ENCODE peak calls at places on chromosomes 6 and 20, in nine cellular contexts. W, L, U, T, R, N, E, A and V are unnamed samples.

GRCh38 chr20:24718696-24719095 is 230.4 kb upstream of the CST7 start:
- DNase-seq in W (no peak), L (no peak), U (no peak), T (no peak), R (no peak), N (no peak), E (no peak), A (no peak), V (no peak)

GRCh38 chr20:44187054-44187762 is at the start of gene JPH2:
- DNase-seq in W (peak; percentile 78), L (peak; percentile 95), U (peak; percentile 24), T (no peak), R (peak; percentile 64), N (no peak), E (no peak), A (no peak), V (peak; percentile 29)

GRCh38 chr6:153074761-153075160 is 56.3 kb downstream of the RGS17 start:
- DNase-seq in W (no peak), L (no peak), U (no peak), T (no peak), R (no peak), N (no peak), E (no peak), A (no peak), V (no peak)

GRCh38 chr20:44765091-44765490 is 19.4 kb downstream of the KCNK15 start:
- DNase-seq in W (no peak), L (no peak), U (no peak), T (no peak), R (no peak), N (no peak), E (no peak), A (no peak), V (peak; percentile 70)

GRCh38 chr6:34143884-34144580 is 1.9 kb downstream of the GRM4 start:
- DNase-seq in W (peak; percentile 95), L (peak; percentile 20), U (peak; percentile 82), T (peak; percentile 28), R (no peak), N (peak; percentile 62), E (peak; percentile 35), A (peak; percentile 45), V (peak; percentile 62)

GRCh38 chr6:14004258-14004657 is 79.5 kb downstream of the RNF182 start:
- DNase-seq in W (no peak), L (no peak), U (peak; percentile 17), T (no peak), R (no peak), N (no peak), E (no peak), A (no peak), V (no peak)

GRCh38 chr6:134593887-134594286 is 276.0 kb upstream of the SGK1 start:
- DNase-seq in W (no peak), L (no peak), U (no peak), T (no peak), R (no peak), N (no peak), E (no peak), A (no peak), V (no peak)

GRCh38 chr6:31083742-31084354 is 28.5 kb downstream of the C6orf15 start:
- DNase-seq in W (peak; percentile 84), L (no peak), U (peak; percentile 56), T (no peak), R (peak; percentile 66), N (no peak), E (peak; percentile 29), A (peak; percentile 18), V (peak; percentile 82)

GRCh38 chr6:41200296-41200900 is 551 bp downstream of the TREML2 start:
- DNase-seq in W (peak; percentile 35), L (no peak), U (no peak), T (peak; percentile 73), R (no peak), N (no peak), E (peak; percentile 80), A (peak; percentile 65), V (no peak)

GRCh38 chr20:56422131-56422823 is 10.2 kb downstream of the CASS4 start:
- DNase-seq in W (no peak), L (peak; percentile 43), U (no peak), T (no peak), R (no peak), N (no peak), E (no peak), A (no peak), V (no peak)

GRCh38 chr20:40676466-40676865 is 12.6 kb downstream of the MAFB start:
- DNase-seq in W (no peak), L (no peak), U (no peak), T (no peak), R (no peak), N (no peak), E (no peak), A (no peak), V (no peak)
- H3K27me3 ChIP-seq in W (peaks cover 36% of the 10 kb centered on the region), L (peaks cover 5% of the 10 kb centered on the region), U (peaks cover 4% of the 10 kb centered on the region), T (no peaks in the 10 kb centered on the region), R (no peaks in the 10 kb centered on the region), N (no peaks in the 10 kb centered on the region), E (no peaks in the 10 kb centered on the region), A (peaks cover 4% of the 10 kb centered on the region), V (peaks cover 2% of the 10 kb centered on the region)

GRCh38 chr6:32974541-32975308 is 6.3 kb downstream of the BRD2 start:
- DNase-seq in W (no peak), L (peak; percentile 20), U (no peak), T (no peak), R (no peak), N (no peak), E (no peak), A (no peak), V (no peak)

GRCh38 chr6:32976334-32977069 is 8.1 kb downstream of the BRD2 start:
- DNase-seq in W (no peak), L (no peak), U (no peak), T (no peak), R (no peak), N (no peak), E (no peak), A (no peak), V (no peak)

GRCh38 chr6:32973934-32974333 is 5.5 kb downstream of the BRD2 start:
- DNase-seq in W (peak; percentile 44), L (peak; percentile 40), U (no peak), T (peak; percentile 52), R (peak; percentile 64), N (no peak), E (peak; percentile 49), A (peak; percentile 38), V (peak; percentile 55)

GRCh38 chr6:32977272-32977952 is 9.0 kb downstream of the BRD2 start:
- DNase-seq in W (no peak), L (no peak), U (no peak), T (no peak), R (no peak), N (no peak), E (no peak), A (no peak), V (no peak)

DNA sequence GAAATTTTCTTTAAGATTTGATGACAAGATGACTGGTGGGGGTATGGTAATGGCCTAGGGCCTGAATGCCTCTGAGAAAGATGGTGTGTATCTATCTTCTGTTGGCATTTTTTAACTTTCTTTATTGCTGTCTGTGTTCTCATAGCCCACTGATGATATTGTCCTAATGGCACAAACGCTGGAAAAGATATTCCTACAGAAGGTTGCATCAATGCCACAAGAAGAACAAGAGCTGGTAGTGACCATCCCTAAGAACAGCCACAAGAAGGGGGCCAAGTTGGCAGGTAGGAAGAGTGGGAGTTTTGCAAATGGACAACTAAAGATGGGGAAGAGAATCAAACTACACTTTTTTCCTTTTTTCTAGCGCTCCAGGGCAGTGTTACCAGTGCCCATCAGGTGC is 7.5 kb downstream of the BRD2 start:
- DNase-seq in W (no peak), L (no peak), U (no peak), T (no peak), R (no peak), N (no peak), E (no peak), A (no peak), V (no peak)
- H3K4me3 ChIP-seq in W (peak overlapping the region; percentile 99), L (no peak overlapping the region), U (peak overlapping the region; percentile 83), T (no peak overlapping the region), R (no peak overlapping the region), N (peak overlapping the region; percentile 74), E (no peak overlapping the region), A (no peak overlapping the region), V (no peak overlapping the region)

GRCh38 chr20:64095455-64095854 is 11.3 kb upstream of the LKAAEAR1 start:
- DNase-seq in W (no peak), L (no peak), U (no peak), T (no peak), R (no peak), N (no peak), E (no peak), A (no peak), V (no peak)

GRCh38 chr20:64098471-64099013 is 8.8 kb downstream of the NPBWR2 start:
- DNase-seq in W (no peak), L (no peak), U (no peak), T (no peak), R (no peak), N (no peak), E (no peak), A (no peak), V (no peak)

GRCh38 chr20:64095927-64096326 is 11.4 kb downstream of the NPBWR2 start:
- DNase-seq in W (no peak), L (no peak), U (no peak), T (no peak), R (no peak), N (no peak), E (no peak), A (no peak), V (no peak)

GRCh38 chr20:64099086-64099786 is 8.1 kb downstream of the NPBWR2 start:
- DNase-seq in W (no peak), L (no peak), U (no peak), T (no peak), R (no peak), N (no peak), E (no peak), A (no peak), V (no peak)

GRCh38 chr20:64096535-64096934 is 10.8 kb downstream of the NPBWR2 start:
- DNase-seq in W (no peak), L (no peak), U (no peak), T (no peak), R (no peak), N (no peak), E (no peak), A (no peak), V (no peak)
- H3K27me3 ChIP-seq in W (peaks cover 7% of the 10 kb centered on the region), L (peaks cover 16% of the 10 kb centered on the region), U (no peaks in the 10 kb centered on the region), T (peaks cover 2% of the 10 kb centered on the region), R (peaks cover 11% of the 10 kb centered on the region), N (peaks cover 21% of the 10 kb centered on the region), E (no peaks in the 10 kb centered on the region), A (peaks cover 4% of the 10 kb centered on the region), V (no peaks in the 10 kb centered on the region)

GRCh38 chr20:12294684-12295083 is 377.0 kb downstream of the BTBD3 start:
- DNase-seq in W (no peak), L (no peak), U (no peak), T (no peak), R (no peak), N (no peak), E (no peak), A (no peak), V (no peak)
- H3K4me3 ChIP-seq in W (no peak overlapping the region), L (no peak overlapping the region), U (no peak overlapping the region), T (no peak overlapping the region), R (no peak overlapping the region), N (no peak overlapping the region), E (no peak overlapping the region), A (no peak overlapping the region), V (no peak overlapping the region)